ENCODE peak calls at places on chromosomes 2 and 18, in five cellular contexts. One of them, this sample, is unnamed.
A peak's percentile ranks its signal among the peaks of the same experiment; 100 is the strongest.

GRCh38 chr18:62526098-62527025 is 3.5 kb downstream of the ZCCHC2 start:
- DNase-seq in fibroblast of the aortic adventitia: peak; percentile 77
- DNase-seq in coronary artery: peak; percentile 91
- DNase-seq in WERI-Rb-1: peak; percentile 88
- DNase-seq in adrenal gland: peak; percentile 86
- DNase-seq in this sample: peak; percentile 83

GRCh38 chr18:34522627-34523026 is 187.5 kb upstream of the DTNA start:
- DNase-seq in fibroblast of the aortic adventitia: no peak
- DNase-seq in adrenal gland: no peak
- DNase-seq in coronary artery: no peak
- DNase-seq in WERI-Rb-1: no peak
- DNase-seq in this sample: no peak

GRCh38 chr2:226508683-226509082 is 290.9 kb downstream of the IRS1 start:
- DNase-seq in fibroblast of the aortic adventitia: peak; percentile 56
- DNase-seq in adrenal gland: no peak
- DNase-seq in WERI-Rb-1: no peak
- DNase-seq in coronary artery: no peak
- DNase-seq in this sample: no peak

GRCh38 chr2:28004086-28004485 is 113.6 kb downstream of the BABAM2 start:
- DNase-seq in adrenal gland: no peak
- DNase-seq in WERI-Rb-1: no peak
- DNase-seq in fibroblast of the aortic adventitia: peak; percentile 86
- DNase-seq in coronary artery: no peak
- DNase-seq in this sample: no peak

GRCh38 chr18:49613141-49613641 is 51.3 kb downstream of the LIPG start:
- DNase-seq in adrenal gland: no peak
- DNase-seq in coronary artery: no peak
- DNase-seq in WERI-Rb-1: no peak
- DNase-seq in fibroblast of the aortic adventitia: no peak
- DNase-seq in this sample: no peak

GRCh38 chr2:227214622-227215041 is 50.2 kb downstream of the COL4A3 start:
- DNase-seq in coronary artery: no peak
- DNase-seq in fibroblast of the aortic adventitia: no peak
- DNase-seq in adrenal gland: no peak
- DNase-seq in WERI-Rb-1: no peak
- DNase-seq in this sample: no peak

GRCh38 chr18:36711813-36712444 is 116.9 kb downstream of the TPGS2 start:
- DNase-seq in coronary artery: no peak
- DNase-seq in WERI-Rb-1: no peak
- DNase-seq in adrenal gland: peak; percentile 89
- DNase-seq in fibroblast of the aortic adventitia: peak; percentile 83
- DNase-seq in this sample: peak; percentile 25

GRCh38 chr2:95179451-95179850 is 13.8 kb downstream of the ZNF2 start:
- DNase-seq in coronary artery: no peak
- DNase-seq in adrenal gland: peak; percentile 21
- DNase-seq in fibroblast of the aortic adventitia: no peak
- DNase-seq in WERI-Rb-1: no peak
- DNase-seq in this sample: no peak

GRCh38 chr2:14517731-14518130 is 114.8 kb upstream of the LRATD1 start:
- DNase-seq in fibroblast of the aortic adventitia: no peak
- DNase-seq in WERI-Rb-1: no peak
- DNase-seq in coronary artery: no peak
- DNase-seq in adrenal gland: no peak
- DNase-seq in this sample: no peak

GRCh38 chr2:74507926-74508520 is 528 bp upstream of the PCGF1 start:
- DNase-seq in coronary artery: no peak
- DNase-seq in WERI-Rb-1: peak; percentile 95
- DNase-seq in fibroblast of the aortic adventitia: no peak
- DNase-seq in adrenal gland: no peak
- DNase-seq in this sample: peak; percentile 41

GRCh38 chr2:119196301-119197124 is 27.1 kb upstream of the STEAP3 start:
- DNase-seq in coronary artery: no peak
- DNase-seq in fibroblast of the aortic adventitia: peak; percentile 57
- DNase-seq in WERI-Rb-1: no peak
- DNase-seq in adrenal gland: no peak
- DNase-seq in this sample: no peak

GRCh38 chr2:174786066-174786725 is 21.9 kb upstream of the CHRNA1 start:
- DNase-seq in coronary artery: no peak
- DNase-seq in WERI-Rb-1: no peak
- DNase-seq in adrenal gland: no peak
- DNase-seq in fibroblast of the aortic adventitia: peak; percentile 74
- DNase-seq in this sample: no peak

GRCh38 chr2:73272270-73272669 is 12.0 kb downstream of the FBXO41 start:
- DNase-seq in adrenal gland: no peak
- DNase-seq in coronary artery: no peak
- DNase-seq in WERI-Rb-1: peak; percentile 34
- DNase-seq in fibroblast of the aortic adventitia: no peak
- DNase-seq in this sample: no peak

GRCh38 chr18:8765692-8766463 is 60.5 kb downstream of the MTCL1 start:
- DNase-seq in fibroblast of the aortic adventitia: peak; percentile 33
- DNase-seq in adrenal gland: no peak
- DNase-seq in coronary artery: peak; percentile 43
- DNase-seq in WERI-Rb-1: no peak
- DNase-seq in this sample: no peak

GRCh38 chr18:34691626-34692025 is 18.5 kb upstream of the DTNA start:
- DNase-seq in coronary artery: no peak
- DNase-seq in adrenal gland: no peak
- DNase-seq in WERI-Rb-1: no peak
- DNase-seq in fibroblast of the aortic adventitia: no peak
- DNase-seq in this sample: no peak

GRCh38 chr18:78757014-78757413 is 222.6 kb upstream of the SALL3 start:
- DNase-seq in adrenal gland: no peak
- DNase-seq in WERI-Rb-1: no peak
- DNase-seq in fibroblast of the aortic adventitia: no peak
- DNase-seq in coronary artery: peak; percentile 59
- DNase-seq in this sample: no peak
- TF ChIP-seq CTCF in adrenal gland: no peak
- TF ChIP-seq CTCF in WERI-Rb-1: no peak
- TF ChIP-seq CTCF in fibroblast of the aortic adventitia: no peak
- TF ChIP-seq CTCF in coronary artery: no peak
- TF ChIP-seq CTCF in this sample: no peak

DNA sequence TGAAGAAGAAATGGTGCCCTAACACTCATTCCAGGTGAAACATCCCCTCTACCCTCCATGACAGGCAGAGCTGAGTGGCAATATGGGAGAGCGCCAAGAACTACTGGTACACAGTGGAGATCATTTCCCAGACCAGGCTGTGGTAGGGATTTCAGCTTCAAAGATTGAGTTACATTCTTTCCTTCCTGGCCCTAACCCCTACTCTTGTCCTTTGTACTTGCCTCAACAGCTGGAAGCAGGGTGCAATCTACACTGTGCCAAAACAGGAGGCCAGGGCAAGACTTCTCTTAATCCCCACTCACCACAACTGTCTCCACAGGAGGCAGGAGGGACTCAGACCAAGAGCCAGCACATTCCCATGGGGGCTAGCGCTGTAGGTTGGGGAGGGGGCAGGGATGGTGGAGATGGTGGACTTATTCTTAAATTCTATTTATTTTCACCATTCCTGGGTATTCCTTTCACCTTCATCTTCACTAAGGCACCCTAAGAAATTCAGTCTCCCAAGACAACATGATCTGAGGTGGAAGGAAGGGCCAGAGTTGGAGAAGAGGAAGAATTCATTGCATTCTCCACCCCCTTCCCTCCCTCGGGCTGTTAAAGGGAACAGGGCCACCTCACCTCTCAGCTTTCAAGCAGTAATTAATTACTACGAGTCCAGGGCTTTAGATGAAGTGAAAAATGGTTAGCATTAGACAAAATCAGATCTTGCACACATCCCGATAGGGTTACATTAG is 65.9 kb downstream of the AAK1 start:
- DNase-seq in fibroblast of the aortic adventitia: no peak
- DNase-seq in WERI-Rb-1: no peak
- DNase-seq in coronary artery: no peak
- DNase-seq in adrenal gland: no peak
- DNase-seq in this sample: no peak
- TF ChIP-seq CTCF in fibroblast of the aortic adventitia: no peak
- TF ChIP-seq CTCF in WERI-Rb-1: no peak
- TF ChIP-seq CTCF in coronary artery: no peak
- TF ChIP-seq CTCF in adrenal gland: no peak
- TF ChIP-seq CTCF in this sample: no peak

GRCh38 chr2:178420463-178420990 is 30.4 kb downstream of the PRKRA start:
- DNase-seq in coronary artery: no peak
- DNase-seq in adrenal gland: no peak
- DNase-seq in WERI-Rb-1: no peak
- DNase-seq in fibroblast of the aortic adventitia: no peak
- DNase-seq in this sample: no peak

GRCh38 chr2:178417916-178418315 is 33.1 kb downstream of the PRKRA start:
- DNase-seq in WERI-Rb-1: no peak
- DNase-seq in adrenal gland: no peak
- DNase-seq in fibroblast of the aortic adventitia: no peak
- DNase-seq in coronary artery: no peak
- DNase-seq in this sample: no peak

GRCh38 chr2:178418426-178418825 is 32.5 kb downstream of the PRKRA start:
- DNase-seq in WERI-Rb-1: no peak
- DNase-seq in adrenal gland: no peak
- DNase-seq in coronary artery: no peak
- DNase-seq in fibroblast of the aortic adventitia: peak; percentile 36
- DNase-seq in this sample: no peak

GRCh38 chr2:178422097-178422496 is 28.9 kb downstream of the PRKRA start:
- DNase-seq in WERI-Rb-1: no peak
- DNase-seq in fibroblast of the aortic adventitia: no peak
- DNase-seq in adrenal gland: no peak
- DNase-seq in coronary artery: no peak
- DNase-seq in this sample: no peak

GRCh38 chr2:178419123-178419522 is 31.9 kb downstream of the PRKRA start:
- DNase-seq in fibroblast of the aortic adventitia: peak; percentile 52
- DNase-seq in adrenal gland: no peak
- DNase-seq in coronary artery: no peak
- DNase-seq in WERI-Rb-1: no peak
- DNase-seq in this sample: no peak
- TF ChIP-seq CTCF in fibroblast of the aortic adventitia: peak; percentile 30
- TF ChIP-seq CTCF in adrenal gland: peak; percentile 33
- TF ChIP-seq CTCF in coronary artery: no peak
- TF ChIP-seq CTCF in WERI-Rb-1: peak; percentile 14
- TF ChIP-seq CTCF in this sample: no peak

DNA sequence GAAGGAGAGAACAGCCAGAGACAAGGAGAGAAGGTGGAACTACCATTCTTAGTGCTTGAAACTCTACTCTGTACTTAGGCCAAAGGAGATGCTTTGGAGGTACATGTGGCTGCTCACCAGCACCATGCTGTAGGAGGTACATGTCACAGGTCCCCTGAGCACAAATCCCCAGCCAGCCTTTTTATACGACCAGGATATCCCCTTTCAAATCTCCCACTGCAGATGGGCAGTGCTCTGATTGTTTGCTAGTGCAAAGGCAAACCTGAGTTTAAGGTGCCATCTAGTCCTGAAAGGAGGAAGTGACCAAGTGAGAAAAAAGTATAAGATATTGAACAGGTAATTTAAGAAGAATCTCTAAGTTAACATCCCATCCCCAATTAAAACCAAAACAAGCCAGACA is 17.1 kb upstream of the TTC21B start:
- DNase-seq in adrenal gland: no peak
- DNase-seq in WERI-Rb-1: no peak
- DNase-seq in coronary artery: no peak
- DNase-seq in fibroblast of the aortic adventitia: no peak
- DNase-seq in this sample: no peak
- TF ChIP-seq CTCF in adrenal gland: no peak
- TF ChIP-seq CTCF in WERI-Rb-1: no peak
- TF ChIP-seq CTCF in coronary artery: no peak
- TF ChIP-seq CTCF in fibroblast of the aortic adventitia: no peak
- TF ChIP-seq CTCF in this sample: no peak

GRCh38 chr18:3931542-3932112 is 481.7 kb downstream of the TGIF1 start:
- DNase-seq in coronary artery: no peak
- DNase-seq in adrenal gland: no peak
- DNase-seq in fibroblast of the aortic adventitia: peak; percentile 26
- DNase-seq in WERI-Rb-1: no peak
- DNase-seq in this sample: no peak
- TF ChIP-seq CTCF in coronary artery: no peak
- TF ChIP-seq CTCF in adrenal gland: no peak
- TF ChIP-seq CTCF in fibroblast of the aortic adventitia: no peak
- TF ChIP-seq CTCF in WERI-Rb-1: no peak
- TF ChIP-seq CTCF in this sample: no peak